ENCODE peak calls at places on chromosomes 2 and 18, in seven cellular contexts. A is fibroblast of the aortic adventitia, X is left ventricle myocardium inferior, L is brain microvascular endothelial cell, N is fibroblast of pulmonary artery, S is BJ, D is heart right ventricle. Q is an unnamed sample.

GRCh38 chr2:239060676-239061075 is 212.8 kb downstream of the TWIST2 start:
- DNase-seq in S (no peak), A (no peak), D (no peak), L (no peak), N (no peak), X (no peak), Q (no peak)

GRCh38 chr2:164388511-164388910 is 232.8 kb downstream of the GRB14 start:
- DNase-seq in D (no peak), N (peak), S (peak), X (no peak), L (peak), A (peak), Q (peak)

GRCh38 chr2:201668402-201668801 is 25.1 kb upstream of the TMEM237 start:
- DNase-seq in D (no peak), X (no peak), L (no peak), A (no peak), N (no peak), S (no peak), Q (no peak)

GRCh38 chr2:199310654-199311275 is 147.0 kb downstream of the SATB2 start:
- DNase-seq in L (no peak), S (no peak), D (no peak), X (no peak), N (no peak), A (no peak), Q (no peak)

GRCh38 chr2:12303181-12304030 is 413.3 kb upstream of the TRIB2 start:
- DNase-seq in S (no peak), D (no peak), L (peak), X (no peak), A (peak), N (peak), Q (peak)

GRCh38 chr2:9112079-9112721 is 94.4 kb upstream of the ASAP2 start:
- DNase-seq in A (peak), L (peak), N (peak), D (no peak), X (no peak), S (peak), Q (no peak)

GRCh38 chr2:106963156-106963555 is 77.2 kb upstream of the ST6GAL2 start:
- DNase-seq in D (no peak), L (no peak), X (no peak), S (no peak), A (peak), N (peak), Q (no peak)

GRCh38 chr18:3088044-3088443 is 75.1 kb upstream of the LPIN2 start:
- DNase-seq in S (no peak), L (no peak), N (no peak), X (no peak), D (no peak), A (no peak), Q (no peak)

GRCh38 chr2:128563348-128563687 is 244.7 kb upstream of the HS6ST1 start:
- DNase-seq in D (peak), L (peak), N (peak), S (peak), A (peak), X (peak), Q (no peak)

GRCh38 chr18:48228301-48228715 is 180.9 kb downstream of the ZBTB7C start:
- DNase-seq in S (no peak), A (peak), N (peak), L (no peak), X (peak), D (peak), Q (no peak)

GRCh38 chr18:38256366-38256765 is 690.8 kb upstream of the CELF4 start:
- DNase-seq in S (no peak), X (no peak), N (no peak), D (no peak), A (no peak), L (peak), Q (no peak)

GRCh38 chr2:26504002-26504401 is 26.1 kb upstream of the OTOF start:
- DNase-seq in S (no peak), A (no peak), L (no peak), N (no peak), X (no peak), D (no peak), Q (no peak)

GRCh38 chr2:120239488-120240287 is 13.0 kb upstream of the RALB start:
- DNase-seq in A (peak), N (peak), X (peak), D (no peak), S (peak), L (peak), Q (no peak)

GRCh38 chr18:14747513-14748474 is at the start of gene ANKRD30B:
- DNase-seq in S (no peak), D (no peak), N (no peak), A (no peak), X (no peak), L (no peak), Q (no peak)

GRCh38 chr2:174752403-174753037 is 11.8 kb downstream of the CHRNA1 start:
- DNase-seq in X (no peak), L (no peak), A (peak), D (no peak), N (no peak), S (no peak), Q (no peak)

GRCh38 chr18:79672490-79673276 is 6.9 kb upstream of the CTDP1 start:
- DNase-seq in L (no peak), N (no peak), S (no peak), X (no peak), D (no peak), A (no peak), Q (no peak)

GRCh38 chr2:155377178-155377780 is 678.8 kb downstream of the KCNJ3 start:
- DNase-seq in X (no peak), D (no peak), L (no peak), S (no peak), N (peak), A (peak), Q (peak)

GRCh38 chr2:131039535-131039907 is 53.7 kb downstream of the FAM168B start:
- DNase-seq in X (no peak), A (no peak), L (no peak), S (no peak), N (no peak), D (no peak), Q (no peak)

GRCh38 chr18:42030586-42031182 is 75.7 kb downstream of the PIK3C3 start:
- DNase-seq in N (peak), A (no peak), D (no peak), S (no peak), X (no peak), L (peak), Q (no peak)

GRCh38 chr2:37356299-37356698 is 11.9 kb downstream of the QPCT start:
- DNase-seq in S (no peak), N (no peak), L (no peak), X (no peak), A (no peak), D (no peak), Q (no peak)

GRCh38 chr2:209160800-209161588 is 262.9 kb upstream of the MAP2 start:
- DNase-seq in A (no peak), L (no peak), X (no peak), D (no peak), S (no peak), N (no peak), Q (no peak)

GRCh38 chr2:160516547-160517365 is 23.1 kb upstream of the RBMS1 start:
- DNase-seq in D (no peak), X (no peak), L (no peak), S (no peak), A (no peak), N (no peak), Q (no peak)

GRCh38 chr2:120864981-120865380 is 129.3 kb downstream of the GLI2 start:
- DNase-seq in N (no peak), D (no peak), A (peak), L (peak), S (no peak), X (no peak), Q (no peak)

GRCh38 chr2:141438536-141438935 is 692.3 kb downstream of the LRP1B start:
- DNase-seq in L (no peak), S (no peak), N (no peak), X (no peak), A (no peak), D (no peak), Q (no peak)

GRCh38 chr2:95530734-95531133 is 46.2 kb upstream of the TRIM43B start:
- DNase-seq in X (no peak), N (peak), S (no peak), A (peak), L (peak), D (no peak), Q (no peak)

GRCh38 chr2:20621366-20622295 is 29.3 kb downstream of the HS1BP3 start:
- DNase-seq in D (no peak), X (peak), A (no peak), L (no peak), N (no peak), S (no peak), Q (no peak)

DNA sequence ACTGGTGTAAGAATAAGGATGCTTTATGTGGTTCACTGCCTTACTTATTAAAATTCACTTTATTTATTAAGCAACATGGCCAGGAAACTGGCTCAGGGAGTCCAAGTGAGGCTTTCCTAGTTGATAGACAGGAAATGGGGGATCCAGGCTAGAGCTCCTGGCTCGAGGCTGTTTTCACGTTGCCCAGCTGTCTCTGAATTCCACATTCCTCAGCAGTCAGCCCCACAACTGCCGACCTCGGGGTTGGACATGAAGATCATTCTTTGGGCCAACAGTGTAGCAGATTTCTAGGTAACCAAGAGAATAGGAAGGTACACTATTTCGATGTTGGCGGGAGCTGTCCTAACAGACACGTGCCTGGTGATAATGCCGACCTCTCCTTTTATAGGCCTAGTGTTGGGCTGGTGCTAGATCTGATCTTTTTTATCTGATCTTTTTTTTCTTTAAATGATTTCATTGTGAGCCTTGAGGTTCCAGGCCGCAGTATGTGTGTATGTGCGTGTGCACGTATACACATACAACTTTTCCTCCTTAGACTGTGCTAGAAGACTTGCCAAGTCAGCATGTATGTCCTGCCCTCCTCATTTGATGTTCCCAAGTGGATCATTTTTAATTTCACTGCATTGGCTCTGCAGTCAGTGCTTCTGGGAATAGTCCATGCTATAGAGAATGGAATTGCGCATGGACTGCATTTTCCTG is 103.5 kb downstream of the CABLES1 start:
- DNase-seq in D (no peak), A (peak), S (no peak), N (peak), X (no peak), L (peak), Q (no peak)
- H3K4me3 ChIP-seq in D (no peak), A (no peak), S (no peak), N (no peak), X (no peak), L (no peak), Q (no peak)

GRCh38 chr18:7224198-7224597 is 6.7 kb upstream of the LRRC30 start:
- DNase-seq in A (no peak), S (no peak), X (no peak), D (no peak), L (no peak), N (no peak), Q (no peak)

GRCh38 chr18:7221424-7222155 is 9.3 kb upstream of the LRRC30 start:
- DNase-seq in S (peak), L (peak), N (peak), X (no peak), A (peak), D (no peak), Q (peak)
- TF ChIP-seq CTCF in S (peak), L (peak), N (peak), X (peak), A (peak), D (peak), Q (peak)

GRCh38 chr2:18750662-18751554 is 161.5 kb upstream of the NT5C1B start:
- DNase-seq in L (no peak), D (no peak), X (no peak), N (peak), A (peak), S (no peak), Q (no peak)

GRCh38 chr2:18754286-18754685 is 164.9 kb upstream of the NT5C1B start:
- DNase-seq in X (no peak), D (no peak), N (no peak), S (no peak), A (no peak), L (no peak), Q (no peak)

GRCh38 chr2:18752022-18752493 is 162.7 kb upstream of the NT5C1B start:
- DNase-seq in N (peak), D (no peak), S (no peak), X (no peak), A (peak), L (no peak), Q (no peak)

GRCh38 chr2:18753722-18754121 is 164.4 kb upstream of the NT5C1B start:
- DNase-seq in S (no peak), A (no peak), X (no peak), D (no peak), L (no peak), N (no peak), Q (no peak)

DNA sequence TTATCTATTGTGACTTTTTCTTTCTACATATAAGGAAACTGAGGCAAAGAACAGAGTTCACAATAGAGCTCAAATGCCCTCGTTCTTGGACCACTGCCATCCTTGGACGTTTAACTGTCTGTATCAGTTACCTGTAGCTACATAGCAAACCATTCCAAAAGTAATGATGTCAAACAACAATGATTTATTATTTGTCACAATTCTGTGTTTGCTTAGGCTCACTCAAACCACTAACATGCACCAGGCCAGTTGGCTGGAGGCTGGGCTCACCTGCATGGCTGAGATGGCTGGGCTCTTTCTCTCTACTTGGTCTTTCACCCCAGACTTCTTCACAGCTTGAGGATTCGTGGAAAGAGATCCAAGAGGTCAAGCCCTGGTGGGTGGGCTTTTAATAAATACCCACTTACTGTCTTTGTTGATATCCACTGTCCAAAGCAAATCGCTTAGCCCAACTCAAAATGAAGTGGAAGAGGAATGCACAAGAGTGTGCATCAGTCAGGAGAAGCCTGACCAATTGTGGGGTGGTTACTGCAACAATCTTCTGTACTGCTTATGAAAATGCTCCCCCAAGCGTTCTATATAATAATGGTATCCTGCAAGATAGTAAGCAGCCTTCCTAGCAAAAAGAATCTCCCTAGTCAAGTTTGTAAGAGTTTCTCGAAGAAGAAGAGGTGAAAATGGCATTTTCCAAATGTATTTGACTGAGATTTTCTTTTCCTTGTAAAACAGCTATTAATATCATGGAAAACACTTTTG is 163.5 kb upstream of the NT5C1B start:
- DNase-seq in S (no peak), D (no peak), L (no peak), X (no peak), N (peak), A (peak), Q (no peak)
- H3K4me3 ChIP-seq in S (no peak), D (no peak), L (no peak), X (no peak), N (no peak), A (no peak), Q (no peak)

GRCh38 chr2:232343816-232344215 is 34.7 kb upstream of the ALPP start:
- DNase-seq in L (no peak), D (no peak), S (no peak), A (no peak), X (no peak), N (no peak), Q (no peak)
- TF ChIP-seq CTCF in L (no peak), D (no peak), S (no peak), A (no peak), X (no peak), N (no peak), Q (no peak)

GRCh38 chr2:21915201-21915600 is 791.4 kb downstream of the TDRD15 start:
- DNase-seq in L (no peak), S (no peak), X (no peak), N (no peak), D (no peak), A (no peak), Q (no peak)

GRCh38 chr2:21912405-21912804 is 788.6 kb downstream of the TDRD15 start:
- DNase-seq in S (no peak), A (no peak), N (no peak), X (no peak), D (no peak), L (no peak), Q (no peak)

DNA sequence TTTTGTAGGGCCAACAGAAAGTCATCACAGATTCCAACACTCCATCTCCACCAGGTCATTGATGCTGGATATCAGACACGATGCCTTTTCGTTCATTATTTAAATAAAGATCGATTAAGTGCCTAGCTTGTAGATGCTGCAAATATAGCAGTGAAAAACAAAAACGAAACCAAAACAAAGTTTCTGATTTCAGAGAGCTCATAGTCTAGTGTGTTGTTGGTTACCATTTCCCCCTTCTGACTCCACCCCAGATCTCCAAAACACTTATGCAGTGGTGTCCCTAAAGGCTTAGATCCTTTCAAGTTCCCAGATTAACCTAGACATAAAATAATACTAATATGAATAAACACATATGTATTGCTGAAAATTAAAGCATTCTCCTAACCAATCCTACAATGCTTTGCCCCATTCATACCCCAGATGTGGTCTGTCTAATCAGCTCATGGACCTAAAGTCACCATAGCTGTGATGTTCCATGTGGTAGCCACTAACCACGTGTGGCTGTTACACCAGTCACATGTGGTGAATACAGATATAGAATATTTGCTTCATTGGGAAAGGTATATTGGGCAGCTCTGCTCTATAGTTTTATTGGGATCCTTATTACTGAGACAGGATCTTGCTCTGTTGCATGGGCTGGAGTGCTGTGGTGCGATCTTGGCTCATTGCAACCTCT is 787.2 kb downstream of the TDRD15 start:
- DNase-seq in X (no peak), A (no peak), N (no peak), L (no peak), S (no peak), D (no peak), Q (no peak)
- H3K4me3 ChIP-seq in X (no peak), A (no peak), N (no peak), L (no peak), S (no peak), D (no peak), Q (no peak)

DNA sequence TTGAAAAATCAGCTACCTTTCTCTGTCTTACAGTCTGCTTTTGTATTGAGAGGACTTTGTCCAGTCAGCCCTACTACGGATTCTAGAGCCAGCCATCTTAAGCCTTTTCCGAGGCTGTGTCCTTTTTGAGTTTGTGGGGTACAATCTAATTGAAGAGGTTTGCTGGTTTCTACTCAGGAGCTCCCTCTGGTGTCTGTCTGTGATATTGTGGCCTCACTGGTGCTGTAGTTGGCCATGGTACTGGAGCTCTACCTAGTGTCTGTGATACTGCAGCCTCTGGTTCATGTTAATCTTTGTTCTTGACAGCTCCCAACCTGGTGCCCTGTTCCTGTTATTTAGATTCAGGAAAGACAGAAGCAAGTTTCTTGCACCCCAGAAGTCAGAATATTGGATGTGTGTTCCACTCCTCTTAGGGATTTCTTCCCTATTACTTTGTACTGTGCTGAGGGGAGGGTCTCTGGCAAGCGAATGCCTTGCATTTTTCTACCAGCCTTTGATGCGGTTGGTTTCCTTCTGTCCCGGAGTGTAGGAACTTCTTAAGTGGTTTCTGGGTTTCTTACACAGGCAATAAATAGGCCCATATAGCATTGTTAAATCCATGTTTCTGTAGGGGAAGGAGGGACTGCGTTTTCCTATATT is 78.5 kb downstream of the ACSL3 start:
- DNase-seq in X (no peak), A (peak), N (peak), S (no peak), D (no peak), L (peak), Q (no peak)
- TF ChIP-seq CTCF in X (peak), A (peak), N (peak), S (peak), D (peak), L (peak), Q (peak)

Q was measured in epithelial cell of proximal tubule.